ENCODE peak calls at places on chromosomes 7 and 10, in seven cellular contexts. Z is prostate gland, X is right lobe of liver, Y is GM12878, G is IMR-90, H is sigmoid colon, E is A549. P is an unnamed sample.

GRCh38 chr7:1249731-1250130 is 17.1 kb downstream of the UNCX start:
- DNase-seq in Z (no peak), X (peak; percentile 47), Y (no peak), G (no peak), H (no peak), E (no peak), P (no peak)

GRCh38 chr7:13742719-13743640 is 246.5 kb downstream of the ETV1 start:
- DNase-seq in Z (peak; percentile 36), X (no peak), Y (no peak), G (peak; percentile 56), H (no peak), E (peak; percentile 45), P (no peak)

GRCh38 chr7:122132341-122132740 is 11.7 kb downstream of the AASS start:
- DNase-seq in Z (no peak), X (no peak), Y (no peak), G (peak; percentile 66), H (no peak), E (no peak), P (no peak)

GRCh38 chr10:69182005-69182404 is 2.0 kb downstream of the SUPV3L1 start:
- DNase-seq in Z (no peak), X (no peak), Y (no peak), G (no peak), H (no peak), E (no peak), P (no peak)

GRCh38 chr7:74627699-74628411 is 29.7 kb upstream of the GTF2I start:
- DNase-seq in Z (peak; percentile 46), X (peak; percentile 73), Y (no peak), G (peak; percentile 27), H (peak; percentile 74), E (no peak), P (peak; percentile 67)

GRCh38 chr10:121459279-121459764 is 138.9 kb downstream of the FGFR2 start:
- DNase-seq in Z (no peak), X (no peak), Y (no peak), G (no peak), H (no peak), E (no peak), P (no peak)

GRCh38 chr7:138186951-138187351 is 110.7 kb downstream of the AKR1D1 start:
- DNase-seq in Z (no peak), X (no peak), Y (no peak), G (peak; percentile 4), H (no peak), E (peak; percentile 1), P (no peak)

GRCh38 chr10:132396495-132397035 is 435 bp upstream of the PWWP2B start:
- DNase-seq in Z (peak; percentile 65), X (peak; percentile 72), Y (no peak), G (peak; percentile 31), H (peak; percentile 85), E (peak; percentile 42), P (peak; percentile 87)

GRCh38 chr7:36045275-36045674 is 107.8 kb upstream of the EEPD1 start:
- DNase-seq in Z (no peak), X (no peak), Y (no peak), G (peak; percentile 56), H (no peak), E (no peak), P (no peak)

GRCh38 chr10:61943699-61944444 is 42.4 kb downstream of the ARID5B start:
- DNase-seq in Z (no peak), X (no peak), Y (no peak), G (peak; percentile 53), H (no peak), E (no peak), P (no peak)

GRCh38 chr7:132988117-132988516 is 93.8 kb downstream of the CHCHD3 start:
- DNase-seq in Z (no peak), X (no peak), Y (no peak), G (no peak), H (no peak), E (no peak), P (no peak)

GRCh38 chr10:22959950-22960349 is 32.1 kb downstream of the ARMC3 start:
- DNase-seq in Z (no peak), X (no peak), Y (no peak), G (no peak), H (no peak), E (no peak), P (no peak)

GRCh38 chr10:490891-491571 is 198.4 kb downstream of the DIP2C start:
- DNase-seq in Z (no peak), X (no peak), Y (no peak), G (peak; percentile 60), H (peak; percentile 93), E (no peak), P (peak; percentile 46)

GRCh38 chr7:83532229-83532628 is 116.7 kb downstream of the SEMA3E start:
- DNase-seq in Z (no peak), X (no peak), Y (no peak), G (peak; percentile 42), H (no peak), E (peak; percentile 10), P (no peak)

GRCh38 chr7:155509725-155510551 is 36.4 kb downstream of the CNPY1 start:
- DNase-seq in Z (no peak), X (no peak), Y (no peak), G (no peak), H (no peak), E (no peak), P (no peak)

GRCh38 chr7:18064242-18064838 is 36.7 kb upstream of the PRPS1L1 start:
- DNase-seq in Z (no peak), X (no peak), Y (no peak), G (no peak), H (no peak), E (peak; percentile 11), P (no peak)

GRCh38 chr10:86648706-86649426 is 5.5 kb upstream of the OPN4 start:
- DNase-seq in Z (peak; percentile 28), X (no peak), Y (no peak), G (peak; percentile 68), H (peak; percentile 83), E (peak; percentile 68), P (peak; percentile 48)

GRCh38 chr7:57354195-57354594 is 95.8 kb upstream of the ZNF716 start:
- DNase-seq in Z (no peak), X (no peak), Y (no peak), G (no peak), H (no peak), E (no peak), P (no peak)

GRCh38 chr7:101524376-101524775 is 104.7 kb downstream of the MYL10 start:
- DNase-seq in Z (no peak), X (no peak), Y (no peak), G (no peak), H (no peak), E (no peak), P (no peak)

GRCh38 chr10:124547651-124548168 is 86.1 kb downstream of the LHPP start:
- DNase-seq in Z (no peak), X (peak; percentile 78), Y (no peak), G (peak; percentile 19), H (no peak), E (no peak), P (no peak)

GRCh38 chr7:87810130-87810529 is 66.0 kb downstream of the SLC25A40 start:
- DNase-seq in Z (no peak), X (no peak), Y (no peak), G (no peak), H (no peak), E (no peak), P (no peak)

GRCh38 chr7:110601710-110602109 is 489.2 kb upstream of the LRRN3 start:
- DNase-seq in Z (no peak), X (no peak), Y (no peak), G (no peak), H (no peak), E (no peak), P (no peak)

GRCh38 chr7:110612680-110613079 is 478.2 kb upstream of the LRRN3 start:
- DNase-seq in Z (no peak), X (no peak), Y (no peak), G (no peak), H (no peak), E (no peak), P (no peak)

GRCh38 chr7:110604885-110605284 is 486.0 kb upstream of the LRRN3 start:
- DNase-seq in Z (no peak), X (no peak), Y (no peak), G (no peak), H (no peak), E (no peak), P (no peak)

GRCh38 chr7:110604206-110604605 is 486.7 kb upstream of the LRRN3 start:
- DNase-seq in Z (no peak), X (no peak), Y (no peak), G (no peak), H (no peak), E (no peak), P (no peak)

DNA sequence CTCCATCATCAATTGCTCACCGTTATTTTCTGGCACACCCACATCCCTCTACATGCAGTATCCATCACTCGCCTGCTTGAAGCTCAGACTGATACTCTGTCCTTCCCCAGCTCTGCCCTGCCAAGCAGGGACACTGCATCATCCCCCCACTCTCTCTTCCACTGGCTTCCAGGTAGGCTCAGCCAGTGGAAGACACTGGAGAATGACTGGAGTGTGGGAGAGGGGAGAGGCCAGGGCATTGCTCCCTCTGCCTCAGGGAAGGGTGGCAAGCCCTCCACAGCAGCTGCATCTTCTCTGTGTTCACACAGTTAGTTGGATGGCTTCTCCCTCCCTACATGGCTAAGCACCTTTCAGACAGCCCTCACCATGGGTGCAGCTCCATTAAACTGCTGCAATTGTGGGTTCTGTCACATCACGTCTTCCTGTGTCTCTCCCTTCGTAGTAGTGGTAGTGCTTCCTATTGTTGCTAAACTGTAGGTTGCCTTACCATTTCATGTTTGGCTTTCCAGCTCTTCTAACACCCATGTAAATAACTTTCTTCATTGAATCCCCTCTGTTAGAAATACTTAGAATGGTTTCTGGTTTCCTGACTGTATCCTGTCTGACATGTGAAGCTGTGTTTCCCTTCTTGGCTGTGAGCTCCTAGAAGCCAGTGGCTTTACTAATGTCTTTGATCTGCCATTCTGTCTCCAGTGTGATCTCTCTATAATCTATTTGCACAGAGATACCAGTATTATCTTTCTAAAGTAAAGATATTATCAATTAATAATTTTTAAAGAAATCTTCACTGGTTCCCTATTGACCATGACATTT is 483.7 kb upstream of the LRRN3 start:
- DNase-seq in Z (no peak), X (no peak), Y (no peak), G (no peak), H (no peak), E (no peak), P (no peak)
- H3K4me3 ChIP-seq in Z (no peak overlapping the region), X (no peak overlapping the region), Y (no peak overlapping the region), G (no peak overlapping the region), H (no peak overlapping the region), E (no peak overlapping the region), P (no peak overlapping the region)

GRCh38 chr10:44878704-44879530 is 32.2 kb upstream of the TMEM72 start:
- DNase-seq in Z (peak; percentile 80), X (peak; percentile 90), Y (no peak), G (peak; percentile 82), H (peak; percentile 95), E (peak; percentile 74), P (peak; percentile 92)
- TF ChIP-seq POLR2A in Z (no peak), X (no peak), Y (no peak), G (no peak), H (no peak), E (peak; percentile 33), P (no peak)

DNA sequence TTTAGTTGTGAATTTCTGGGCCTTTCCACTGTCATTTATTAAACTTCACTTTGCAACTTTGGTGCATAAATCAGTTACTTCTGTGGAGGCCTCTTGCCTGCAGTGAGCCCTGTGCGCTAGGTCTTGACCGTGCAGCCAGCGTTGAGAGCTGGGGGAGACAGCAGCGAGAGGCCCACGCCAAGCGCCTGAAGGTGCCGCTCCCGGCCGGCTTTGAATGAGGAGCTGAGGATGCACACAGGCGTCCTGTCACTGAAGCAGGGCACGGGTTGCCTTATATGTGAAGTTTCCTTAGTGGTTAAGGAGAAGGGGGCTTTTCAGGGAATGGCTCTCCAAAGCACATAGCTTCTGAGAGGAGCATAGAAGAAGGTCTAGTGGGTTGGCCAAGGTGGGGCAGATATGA is 70.9 kb upstream of the CCNY start:
- DNase-seq in Z (no peak), X (no peak), Y (no peak), G (no peak), H (no peak), E (no peak), P (no peak)
- H3K4me3 ChIP-seq in Z (no peak overlapping the region), X (no peak overlapping the region), Y (no peak overlapping the region), G (no peak overlapping the region), H (no peak overlapping the region), E (no peak overlapping the region), P (no peak overlapping the region)

GRCh38 chr10:3465406-3465891 is 292.9 kb upstream of the PITRM1 start:
- DNase-seq in Z (peak; percentile 72), X (peak; percentile 62), Y (no peak), G (peak; percentile 15), H (no peak), E (no peak), P (no peak)
- TF ChIP-seq POLR2A in Z (no peak), X (peak; percentile 43), Y (no peak), G (no peak), H (no peak), E (no peak), P (no peak)

P was measured in Peyer's patch.